ENCODE peak calls at places on chromosome 21, in eight cellular contexts. U is naive thymus-derived CD4-positive, alpha-beta T cell; L is central memory CD4-positive, alpha-beta T cell; W is NCI-H1092; K is nephron progenitor cell; A is skeletal muscle cell; T is GM23338; Z is CD8-positive, alpha-beta memory T cell. Q is an unnamed sample.

GRCh38 chr21:43687566-43688395 is 28.4 kb downstream of the RRP1B start:
- DNase-seq in A (no peak), T (no peak), U (no peak), W (no peak), Z (no peak), L (no peak), K (no peak), Q (no peak)

GRCh38 chr21:39681845-39682244 is 63.1 kb upstream of the IGSF5 start:
- DNase-seq in Z (no peak), T (no peak), W (no peak), U (no peak), A (peak; percentile 72), K (no peak), L (no peak), Q (no peak)

GRCh38 chr21:45332981-45333582 is 45.4 kb upstream of the POFUT2 start:
- DNase-seq in A (no peak), W (no peak), U (no peak), K (no peak), T (no peak), Z (no peak), L (no peak), Q (no peak)

GRCh38 chr21:43936186-43936967 is 71.4 kb downstream of the AGPAT3 start:
- DNase-seq in W (peak; percentile 49), T (no peak), A (no peak), U (no peak), Z (no peak), K (no peak), L (no peak), Q (no peak)

GRCh38 chr21:46294647-46295176 is 8.6 kb downstream of the YBEY start:
- DNase-seq in A (no peak), L (no peak), T (no peak), W (no peak), K (no peak), U (no peak), Z (no peak), Q (no peak)

GRCh38 chr21:15749868-15750174 is 20.0 kb downstream of the USP25 start:
- DNase-seq in A (no peak), W (no peak), T (no peak), K (no peak), L (no peak), U (no peak), Z (no peak), Q (no peak)

GRCh38 chr21:44477712-44478111 is 22.4 kb downstream of the LRRC3 start:
- DNase-seq in L (no peak), Z (no peak), K (no peak), U (no peak), A (no peak), T (no peak), W (no peak), Q (no peak)

GRCh38 chr21:42645211-42646075 is 8.0 kb upstream of the PDE9A start:
- DNase-seq in T (no peak), L (no peak), W (no peak), U (no peak), A (no peak), Z (no peak), K (no peak), Q (no peak)

GRCh38 chr21:45579383-45580180 is 37.3 kb upstream of the SLC19A1 start:
- DNase-seq in Z (no peak), K (no peak), L (no peak), T (no peak), W (no peak), U (no peak), A (no peak), Q (no peak)

GRCh38 chr21:44304846-44305245 is 5.0 kb downstream of the PFKL start:
- DNase-seq in K (peak; percentile 70), T (peak; percentile 62), U (peak; percentile 34), L (peak; percentile 34), W (peak; percentile 35), A (no peak), Z (no peak), Q (peak; percentile 65)

GRCh38 chr21:28893687-28894086 is 99.0 kb downstream of the LTN1 start:
- DNase-seq in W (no peak), U (no peak), L (no peak), K (no peak), T (peak; percentile 8), Z (no peak), A (no peak), Q (no peak)

GRCh38 chr21:41958886-41959563 is 5.2 kb upstream of the C2CD2 start:
- DNase-seq in W (no peak), L (no peak), Z (no peak), K (no peak), T (no peak), U (no peak), A (no peak), Q (no peak)

GRCh38 chr21:43300496-43301423 is 126.2 kb downstream of the SIK1 start:
- DNase-seq in K (peak; percentile 50), T (no peak), U (no peak), Z (no peak), A (peak; percentile 37), W (no peak), L (no peak), Q (no peak)

GRCh38 chr21:37863842-37864241 is 52.4 kb downstream of the KCNJ6 start:
- DNase-seq in W (no peak), U (no peak), K (no peak), T (no peak), Z (no peak), A (no peak), L (no peak), Q (no peak)

GRCh38 chr21:23968722-23969647 is 1638.3 kb downstream of the MRPL39 start:
- DNase-seq in Z (peak; percentile 30), L (peak; percentile 77), A (no peak), U (peak; percentile 84), T (peak; percentile 84), K (peak; percentile 61), W (peak; percentile 78), Q (peak; percentile 35)

GRCh38 chr21:17359781-17360180 is 153.1 kb upstream of the CXADR start:
- DNase-seq in W (no peak), K (no peak), Z (no peak), T (no peak), U (no peak), A (no peak), L (no peak), Q (no peak)

GRCh38 chr21:32499249-32500055 is 85.9 kb downstream of the TCP10L start:
- DNase-seq in A (no peak), K (no peak), L (no peak), T (no peak), Z (no peak), U (no peak), W (no peak), Q (peak; percentile 23)

GRCh38 chr21:27636671-27637070 is 669.8 kb upstream of the ADAMTS5 start:
- DNase-seq in K (no peak), A (no peak), T (no peak), Z (no peak), W (no peak), L (no peak), U (no peak), Q (no peak)

GRCh38 chr21:32283001-32283400 is 4.2 kb upstream of the MIS18A start:
- DNase-seq in A (no peak), W (no peak), Z (no peak), K (no peak), L (no peak), T (no peak), U (no peak), Q (no peak)

GRCh38 chr21:36425286-36425685 is 40.1 kb downstream of the CHAF1B start:
- DNase-seq in U (no peak), A (peak; percentile 69), L (no peak), W (no peak), K (no peak), T (no peak), Z (no peak), Q (no peak)

GRCh38 chr21:35521852-35522505 is 472.9 kb upstream of the RUNX1 start:
- DNase-seq in U (no peak), K (no peak), Z (no peak), T (no peak), A (no peak), L (no peak), W (no peak), Q (no peak)

GRCh38 chr21:31371715-31372114 is 27.7 kb upstream of the TIAM1 start:
- DNase-seq in K (no peak), U (no peak), L (no peak), T (no peak), W (no peak), Z (no peak), A (no peak), Q (no peak)

GRCh38 chr21:37751268-37751975 is 164.8 kb downstream of the KCNJ6 start:
- DNase-seq in A (no peak), Z (no peak), U (no peak), W (no peak), K (no peak), L (no peak), T (no peak), Q (no peak)

GRCh38 chr21:34933609-34934345 is 115.3 kb downstream of the RUNX1 start:
- DNase-seq in A (no peak), L (peak; percentile 69), K (no peak), Z (no peak), T (no peak), U (peak; percentile 79), W (no peak), Q (no peak)

GRCh38 chr21:38859852-38860251 is 54.1 kb downstream of the ETS2 start:
- DNase-seq in L (no peak), A (no peak), K (no peak), W (no peak), T (no peak), U (no peak), Z (no peak), Q (no peak)

GRCh38 chr21:29230541-29231275 is 68.0 kb upstream of the BACH1 start:
- DNase-seq in Z (no peak), L (no peak), A (no peak), K (no peak), W (no peak), U (no peak), T (no peak), Q (no peak)

GRCh38 chr21:40681164-40681859 is 165.6 kb downstream of the DSCAM start:
- DNase-seq in T (no peak), L (no peak), W (peak; percentile 76), Z (no peak), U (no peak), K (no peak), A (no peak), Q (no peak)

GRCh38 chr21:24738063-24738462 is 869.2 kb downstream of the MRPL39 start:
- DNase-seq in T (no peak), U (no peak), W (no peak), A (no peak), Z (no peak), L (no peak), K (no peak), Q (no peak)

GRCh38 chr21:36811762-36812161 is 112.8 kb downstream of the SIM2 start:
- DNase-seq in T (no peak), U (no peak), W (no peak), Z (no peak), A (no peak), L (no peak), K (no peak), Q (no peak)

GRCh38 chr21:29293495-29293894 is 5.2 kb upstream of the BACH1 start:
- DNase-seq in W (no peak), U (no peak), T (no peak), Z (no peak), A (no peak), L (no peak), K (no peak), Q (no peak)

Q was measured in neural progenitor cell.